ENCODE peak calls at places on chromosomes 1 and 21, in ten cellular contexts. Q is activated CD8-positive, alpha-beta T cell treated with anti-CD3 and anti-CD28 coated beads for 36 hours; F is thyroid gland; T is psoas muscle; Z is coronary artery; V is neural progenitor cell; L is GM13976; W is WERI-Rb-1; D is dorsolateral prefrontal cortex; C is tibial artery. K is an unnamed sample.

GRCh38 chr1:12339410-12339809 is 109.6 kb downstream of the VPS13D start:
- DNase-seq in C (no peak), D (no peak), W (no peak), T (no peak), L (no peak), F (no peak), V (no peak), Q (no peak), Z (no peak), K (no peak)

GRCh38 chr21:33940846-33941245 is 25.2 kb upstream of the ATP5PO start:
- DNase-seq in F (peak), T (no peak), C (no peak), Z (no peak), Q (no peak), D (no peak), W (no peak), V (no peak), L (no peak), K (no peak)

GRCh38 chr1:71294178-71294577 is 213.3 kb upstream of the ZRANB2 start:
- DNase-seq in T (no peak), L (no peak), Q (no peak), W (no peak), Z (no peak), F (no peak), D (no peak), V (no peak), C (no peak), K (no peak)

GRCh38 chr1:143748906-143749305 is 222.9 kb downstream of the FAM72C start:
- DNase-seq in W (no peak), C (no peak), F (no peak), V (no peak), D (no peak), Q (no peak), L (no peak), T (no peak), Z (no peak), K (no peak)

GRCh38 chr1:213326666-213327317 is 275.8 kb downstream of the RPS6KC1 start:
- DNase-seq in F (no peak), Q (no peak), C (peak), W (no peak), L (no peak), Z (no peak), V (no peak), D (no peak), T (peak), K (no peak)

GRCh38 chr21:16842716-16843115 is 670.1 kb upstream of the CXADR start:
- DNase-seq in T (no peak), F (no peak), W (no peak), D (no peak), Z (no peak), V (no peak), Q (no peak), L (no peak), C (no peak), K (no peak)

GRCh38 chr1:37809942-37810341 is 1.9 kb upstream of the YRDC start:
- DNase-seq in L (no peak), W (no peak), V (no peak), F (no peak), C (no peak), Q (no peak), D (no peak), Z (no peak), T (no peak), K (no peak)

GRCh38 chr1:154456631-154457030 is 45.4 kb upstream of the TDRD10 start:
- DNase-seq in L (no peak), D (no peak), W (no peak), C (peak), Z (no peak), T (no peak), F (no peak), V (no peak), Q (no peak), K (no peak)

GRCh38 chr1:75614455-75615379 is 3.8 kb upstream of the SLC44A5 start:
- DNase-seq in Q (peak), C (no peak), L (peak), D (peak), T (peak), W (peak), V (peak), Z (no peak), F (peak), K (peak)

GRCh38 chr1:117606608-117607261 is 887 bp downstream of the TENT5C start:
- DNase-seq in D (no peak), Q (peak), T (peak), V (peak), C (no peak), W (no peak), L (no peak), F (peak), Z (peak), K (no peak)

GRCh38 chr21:32921632-32922230 is 104.0 kb upstream of the OLIG2 start:
- DNase-seq in D (no peak), W (peak), C (no peak), V (peak), L (peak), Q (peak), T (peak), F (peak), Z (no peak), K (no peak)

GRCh38 chr1:168301664-168302320 is 21.1 kb downstream of the TBX19 start:
- DNase-seq in V (no peak), L (no peak), F (no peak), Z (no peak), D (no peak), C (no peak), Q (no peak), W (no peak), T (no peak), K (no peak)

GRCh38 chr1:117051224-117052064 is 8.7 kb upstream of the TTF2 start:
- DNase-seq in C (no peak), Q (peak), V (no peak), F (no peak), D (no peak), T (no peak), W (no peak), Z (no peak), L (peak), K (no peak)

GRCh38 chr1:14095001-14095400 is 395.0 kb downstream of the PRDM2 start:
- DNase-seq in F (no peak), D (no peak), W (peak), Q (no peak), L (peak), Z (no peak), T (no peak), V (peak), C (no peak), K (no peak)

GRCh38 chr1:101363891-101364318 is 127.1 kb downstream of the S1PR1 start:
- DNase-seq in V (no peak), T (no peak), Q (no peak), C (no peak), W (no peak), Z (no peak), L (no peak), F (no peak), D (no peak), K (no peak)

GRCh38 chr1:48674641-48675040 is 102.0 kb downstream of the BEND5 start:
- DNase-seq in Z (no peak), V (no peak), Q (no peak), T (no peak), F (no peak), C (no peak), L (no peak), D (no peak), W (no peak), K (no peak)

GRCh38 chr1:51955797-51956527 is 34.5 kb downstream of the RAB3B start:
- DNase-seq in W (no peak), V (peak), L (no peak), D (no peak), Z (no peak), Q (no peak), F (no peak), C (no peak), T (no peak), K (no peak)

GRCh38 chr21:35036521-35037383 is 12.3 kb downstream of the RUNX1 start:
- DNase-seq in Q (peak), V (no peak), Z (no peak), W (no peak), D (no peak), L (no peak), T (no peak), F (no peak), C (no peak), K (no peak)
- TF ChIP-seq CTCF in Q (no peak), V (no peak), Z (no peak), W (no peak), D (no peak), L (no peak), T (no peak), F (no peak), C (no peak), K (no peak)

GRCh38 chr1:23168462-23169218 is at the start of gene LUZP1:
- DNase-seq in W (peak), D (peak), Q (peak), Z (peak), V (peak), T (peak), C (peak), F (peak), L (peak), K (peak)
- TF ChIP-seq CTCF in W (no peak), D (no peak), Q (no peak), Z (no peak), V (no peak), T (no peak), C (no peak), F (no peak), L (peak), K (no peak)

GRCh38 chr1:2384130-2384860 is 7.1 kb downstream of the MORN1 start:
- DNase-seq in W (no peak), C (peak), Q (no peak), V (no peak), F (no peak), L (no peak), T (no peak), Z (no peak), D (peak), K (no peak)
- TF ChIP-seq CTCF in W (no peak), C (no peak), Q (no peak), V (no peak), F (no peak), L (no peak), T (no peak), Z (no peak), D (no peak), K (no peak)

GRCh38 chr21:38712076-38712475 is 93.7 kb upstream of the ETS2 start:
- DNase-seq in D (peak), W (peak), Z (no peak), Q (peak), T (no peak), L (peak), V (peak), F (no peak), C (peak), K (no peak)
- TF ChIP-seq CTCF in D (peak), W (peak), Z (peak), Q (no peak), T (peak), L (no peak), V (peak), F (no peak), C (peak), K (peak)

DNA sequence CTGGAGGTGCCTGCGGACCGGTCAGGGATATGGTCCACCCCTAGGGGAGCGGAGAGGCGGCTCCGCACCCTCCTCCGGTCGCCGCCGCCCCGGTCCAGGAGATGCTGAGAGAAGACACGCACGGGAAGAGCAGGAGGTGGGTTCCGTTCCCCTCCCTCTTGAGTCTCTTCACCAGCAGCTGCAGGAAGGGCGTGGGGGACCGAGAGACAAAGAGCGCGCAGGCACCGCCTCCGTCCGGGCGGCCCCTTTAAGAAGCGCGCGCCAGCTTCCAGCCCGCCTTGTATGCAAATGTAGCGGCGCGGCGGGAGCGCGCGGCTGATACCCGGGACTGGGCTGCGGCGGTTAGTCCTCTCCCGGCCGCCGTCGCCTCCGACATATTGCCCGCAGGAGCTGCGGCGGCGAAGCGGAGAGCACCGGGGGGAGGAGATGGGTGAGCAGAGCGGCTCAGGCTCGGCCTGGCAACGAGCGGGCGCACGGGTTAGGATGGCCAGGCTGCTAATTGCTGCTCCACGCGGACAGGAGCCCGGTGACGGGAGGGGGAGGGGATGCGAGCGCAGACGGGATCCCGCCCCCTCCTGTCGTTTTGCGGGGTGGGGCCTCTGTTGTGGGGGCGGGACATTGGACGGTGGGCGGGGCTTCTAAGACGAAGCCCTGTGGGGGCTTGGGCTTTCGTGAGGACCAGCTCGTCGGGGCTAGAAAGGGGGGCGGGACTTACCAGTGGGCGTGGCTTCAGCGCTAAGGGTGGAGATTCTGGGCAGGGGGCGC is at the start of gene TMEM39B:
- DNase-seq in L (peak), C (peak), Q (peak), V (peak), T (peak), D (peak), W (peak), Z (peak), F (peak), K (peak)
- TF ChIP-seq CTCF in L (no peak), C (peak), Q (no peak), V (peak), T (no peak), D (peak), W (peak), Z (no peak), F (no peak), K (peak)

DNA sequence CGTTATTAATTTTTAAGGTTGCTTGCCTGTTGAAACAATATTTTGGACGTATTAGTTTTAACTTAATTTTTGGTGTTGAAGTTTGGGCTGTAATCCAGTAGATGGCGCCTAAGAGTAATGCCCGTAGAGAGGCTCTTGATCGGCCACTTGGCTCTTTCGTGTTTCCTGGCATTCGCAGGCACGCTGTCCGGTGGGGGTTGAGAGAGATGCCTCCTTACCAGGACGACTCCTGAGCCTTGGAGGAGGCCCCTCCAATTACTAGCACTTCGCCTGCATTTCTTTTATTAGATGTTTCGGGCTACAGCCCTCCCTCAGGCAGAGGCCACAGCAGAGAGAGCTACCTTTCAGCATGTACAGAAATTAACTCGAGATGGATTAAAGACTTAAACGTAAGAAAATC is 12.0 kb downstream of the OR2M4 start:
- DNase-seq in C (no peak), V (peak), Q (peak), Z (no peak), T (no peak), F (peak), L (peak), W (peak), D (peak), K (no peak)
- TF ChIP-seq CTCF in C (no peak), V (peak), Q (peak), Z (no peak), T (no peak), F (no peak), L (peak), W (peak), D (peak), K (peak)

DNA sequence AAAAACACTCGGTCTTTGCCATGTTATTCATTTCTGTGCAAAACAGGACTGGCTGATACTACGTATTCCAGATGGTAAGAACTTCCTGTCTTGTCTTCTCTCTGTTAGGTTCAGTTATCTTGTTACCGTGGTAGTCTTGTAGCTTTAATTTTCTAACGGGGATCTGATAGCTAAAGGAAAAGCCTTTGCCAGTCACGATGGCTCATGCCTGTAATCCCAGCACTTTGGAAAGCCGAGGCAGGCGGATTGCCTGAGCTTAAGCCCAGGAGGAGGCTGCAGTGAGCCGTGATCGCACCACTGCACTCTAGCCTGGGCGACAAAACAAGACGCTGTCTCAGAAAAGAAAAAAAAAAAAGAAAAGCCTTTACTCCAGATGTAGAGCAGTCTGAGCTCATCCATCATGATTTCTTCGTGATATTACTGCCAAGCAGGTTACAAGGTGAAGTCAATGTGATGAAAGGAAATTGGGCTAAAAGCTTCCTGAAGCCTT is 11.1 kb upstream of the MSTO1 start:
- DNase-seq in T (no peak), C (no peak), V (peak), F (peak), Q (peak), D (peak), W (peak), Z (no peak), L (no peak), K (no peak)
- TF ChIP-seq CTCF in T (no peak), C (no peak), V (no peak), F (no peak), Q (no peak), D (no peak), W (peak), Z (no peak), L (no peak), K (no peak)

DNA sequence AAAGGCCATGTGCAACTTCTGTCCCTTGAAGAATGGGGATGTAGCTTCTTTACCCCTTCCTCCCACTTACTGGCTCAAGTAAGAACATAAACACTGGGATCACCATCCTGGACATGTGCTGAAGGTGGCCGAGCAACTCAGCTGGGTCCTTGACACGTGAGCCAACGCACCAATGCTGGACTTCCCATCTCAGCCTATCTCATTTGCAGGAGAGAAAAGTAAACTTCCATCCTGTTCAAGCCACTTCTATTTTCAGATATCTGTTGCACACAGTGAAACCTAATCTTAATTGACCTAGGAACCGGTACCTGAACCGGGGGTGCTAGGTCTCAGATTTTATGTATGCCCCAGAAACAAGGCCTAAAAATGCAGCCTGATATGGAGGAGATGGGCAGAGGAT is 75.3 kb downstream of the HLCS start:
- DNase-seq in Z (no peak), L (no peak), W (no peak), D (no peak), F (no peak), C (no peak), T (no peak), V (no peak), Q (no peak), K (no peak)
- TF ChIP-seq CTCF in Z (no peak), L (no peak), W (no peak), D (no peak), F (no peak), C (no peak), T (no peak), V (no peak), Q (no peak), K (no peak)

K was measured in type B pancreatic cell.